ENCODE peak calls at places on chromosomes 2 and 18, in nine cellular contexts. D is activated CD8-positive, alpha-beta T cell treated with anti-CD3 and anti-CD28 coated beads for 36 hours; X is left lung; A is T-helper 2 cell; H is effector CD4-positive, alpha-beta T cell; K is Panc1; U is iPS-NIHi11; V is NCI-H1694; T is amniotic stem cell. M is an unnamed sample.

GRCh38 chr2:105870062-105870461 is 125.3 kb downstream of the NCK2 start:
- DNase-seq in D (no peak), X (no peak), A (no peak), H (no peak), K (no peak), U (no peak), V (no peak), T (no peak), M (no peak)

GRCh38 chr2:15965564-15966019 is 25.2 kb downstream of the MYCN start:
- DNase-seq in D (peak), X (no peak), A (peak), H (peak), K (no peak), U (no peak), V (no peak), T (no peak), M (no peak)

GRCh38 chr2:63601061-63601460 is 12.3 kb downstream of the MDH1 start:
- DNase-seq in D (no peak), X (no peak), A (no peak), H (no peak), K (no peak), U (no peak), V (no peak), T (no peak), M (no peak)

GRCh38 chr2:160423141-160423540 is 70.5 kb downstream of the RBMS1 start:
- DNase-seq in D (no peak), X (no peak), A (no peak), H (no peak), K (no peak), U (no peak), V (no peak), T (no peak), M (no peak)

GRCh38 chr2:183125659-183126341 is 1.6 kb downstream of the NUP35 start:
- DNase-seq in D (no peak), X (no peak), A (no peak), H (no peak), K (no peak), U (no peak), V (no peak), T (no peak), M (no peak)

GRCh38 chr18:60649107-60649506 is 276.5 kb upstream of the MC4R start:
- DNase-seq in D (no peak), X (no peak), A (no peak), H (no peak), K (no peak), U (no peak), V (no peak), T (no peak), M (no peak)

GRCh38 chr2:44349506-44349905 is 11.8 kb downstream of the PREPL start:
- DNase-seq in D (no peak), X (peak), A (no peak), H (no peak), K (no peak), U (no peak), V (no peak), T (no peak), M (no peak)

GRCh38 chr2:174014021-174014698 is 49.0 kb upstream of the SP3 start:
- DNase-seq in D (no peak), X (no peak), A (no peak), H (no peak), K (no peak), U (no peak), V (no peak), T (no peak), M (no peak)

GRCh38 chr18:26920644-26921043 is 55.1 kb upstream of the AQP4 start:
- DNase-seq in D (no peak), X (no peak), A (no peak), H (no peak), K (no peak), U (no peak), V (no peak), T (no peak), M (no peak)

GRCh38 chr2:222982010-222982908 is 69.7 kb upstream of the KCNE4 start:
- DNase-seq in D (peak), X (no peak), A (no peak), H (no peak), K (peak), U (peak), V (peak), T (peak), M (peak)

GRCh38 chr18:63301458-63301857 is 18.1 kb downstream of the BCL2 start:
- DNase-seq in D (no peak), X (no peak), A (no peak), H (no peak), K (no peak), U (no peak), V (no peak), T (no peak), M (no peak)

M was measured in brain pericyte.